ENCODE peak calls at places on chromosomes 6 and 20, in nine cellular contexts. W is psoas muscle, Z is IMR-90, U is upper lobe of right lung, A is A673, M is ascending aorta, S is A549, N is esophagus squamous epithelium, T is tibial artery. F is an unnamed sample.
A peak's percentile ranks its signal among the peaks of the same experiment; 100 is the strongest.

GRCh38 chr6:57303931-57304681 is 13.3 kb upstream of the PRIM2 start:
- DNase-seq in W (no peak), Z (no peak), U (no peak), A (peak; percentile 23), M (no peak), S (no peak), N (no peak), T (no peak), F (no peak)

GRCh38 chr6:31897612-31898199 is at the start of gene EHMT2:
- DNase-seq in W (peak; percentile 93), Z (peak; percentile 68), U (peak; percentile 93), A (peak; percentile 94), M (peak; percentile 54), S (peak; percentile 76), N (no peak), T (peak; percentile 92), F (peak; percentile 85)

GRCh38 chr6:33160728-33161323 is 31.4 kb downstream of the COL11A2 start:
- DNase-seq in W (no peak), Z (peak; percentile 84), U (peak; percentile 82), A (peak; percentile 48), M (no peak), S (peak; percentile 45), N (no peak), T (no peak), F (peak; percentile 39)

GRCh38 chr6:26025047-26025893 is 62.0 kb upstream of the HFE start:
- DNase-seq in W (no peak), Z (peak; percentile 91), U (no peak), A (peak; percentile 29), M (no peak), S (peak; percentile 77), N (no peak), T (peak; percentile 73), F (peak; percentile 85)

GRCh38 chr20:22723659-22724058 is 139.3 kb upstream of the FOXA2 start:
- DNase-seq in W (no peak), Z (no peak), U (no peak), A (no peak), M (no peak), S (peak; percentile 29), N (no peak), T (no peak), F (no peak)

GRCh38 chr6:46042355-46042999 is 26.8 kb upstream of the CLIC5 start:
- DNase-seq in W (no peak), Z (peak; percentile 11), U (no peak), A (peak; percentile 62), M (no peak), S (peak; percentile 8), N (no peak), T (no peak), F (peak; percentile 18)

GRCh38 chr6:18431581-18431980 is 44.4 kb downstream of the RNF144B start:
- DNase-seq in W (no peak), Z (peak; percentile 16), U (no peak), A (no peak), M (no peak), S (no peak), N (no peak), T (no peak), F (peak; percentile 83)

GRCh38 chr6:122026572-122027369 is 372.7 kb upstream of the HSF2 start:
- DNase-seq in W (no peak), Z (no peak), U (no peak), A (no peak), M (no peak), S (no peak), N (no peak), T (no peak), F (no peak)

GRCh38 chr20:45972500-45973183 is 639 bp upstream of the ZNF335 start:
- DNase-seq in W (peak; percentile 96), Z (no peak), U (peak; percentile 59), A (no peak), M (no peak), S (no peak), N (no peak), T (no peak), F (no peak)

GRCh38 chr20:45247860-45248259 is 6.5 kb downstream of the SLPI start:
- DNase-seq in W (no peak), Z (no peak), U (no peak), A (no peak), M (no peak), S (no peak), N (no peak), T (no peak), F (no peak)

GRCh38 chr6:128209771-128210170 is 308.9 kb upstream of the THEMIS start:
- DNase-seq in W (no peak), Z (peak; percentile 79), U (no peak), A (no peak), M (no peak), S (no peak), N (no peak), T (no peak), F (peak; percentile 29)

GRCh38 chr6:26065952-26066380 is 21.3 kb upstream of the HFE start:
- DNase-seq in W (no peak), Z (peak; percentile 82), U (peak; percentile 68), A (peak; percentile 92), M (no peak), S (peak; percentile 88), N (no peak), T (no peak), F (peak; percentile 79)

GRCh38 chr20:53977391-53977790 is 93.0 kb downstream of the BCAS1 start:
- DNase-seq in W (no peak), Z (no peak), U (no peak), A (no peak), M (no peak), S (no peak), N (no peak), T (no peak), F (no peak)

GRCh38 chr6:19691465-19692167 is 145.6 kb upstream of the ID4 start:
- DNase-seq in W (no peak), Z (no peak), U (no peak), A (peak; percentile 33), M (no peak), S (no peak), N (no peak), T (peak; percentile 66), F (no peak)

GRCh38 chr6:11785953-11786579 is 7.5 kb upstream of the ADTRP start:
- DNase-seq in W (no peak), Z (no peak), U (no peak), A (no peak), M (no peak), S (no peak), N (no peak), T (no peak), F (no peak)

GRCh38 chr20:48816282-48816860 is 11.4 kb downstream of the PREX1 start:
- DNase-seq in W (no peak), Z (no peak), U (no peak), A (no peak), M (no peak), S (no peak), N (no peak), T (no peak), F (no peak)

GRCh38 chr6:157944983-157945931 is 36.4 kb upstream of the SYNJ2 start:
- DNase-seq in W (no peak), Z (peak; percentile 71), U (no peak), A (no peak), M (no peak), S (no peak), N (no peak), T (no peak), F (no peak)

GRCh38 chr6:95841560-95841959 is 174.2 kb upstream of the FUT9 start:
- DNase-seq in W (no peak), Z (no peak), U (no peak), A (no peak), M (no peak), S (no peak), N (no peak), T (no peak), F (no peak)

GRCh38 chr6:65937982-65938381 is 231.0 kb upstream of the EYS start:
- DNase-seq in W (no peak), Z (no peak), U (no peak), A (no peak), M (no peak), S (peak; percentile 27), N (no peak), T (no peak), F (no peak)

GRCh38 chr6:3210024-3210610 is 17.3 kb downstream of the TUBB2B start:
- DNase-seq in W (no peak), Z (peak; percentile 33), U (no peak), A (no peak), M (no peak), S (no peak), N (no peak), T (no peak), F (no peak)
- H3K4me1 ChIP-seq in W (no peaks in the 10 kb centered on the region), Z (peaks cover 20% of the 10 kb centered on the region), U (no peaks in the 10 kb centered on the region), A (peaks cover 9% of the 10 kb centered on the region), M (peaks cover 3% of the 10 kb centered on the region), S (peaks cover 16% of the 10 kb centered on the region), N (peaks cover 19% of the 10 kb centered on the region), T (peaks cover 51% of the 10 kb centered on the region), F (peaks cover 37% of the 10 kb centered on the region)

GRCh38 chr20:59005523-59006166 is 1.4 kb downstream of the CTSZ start:
- DNase-seq in W (no peak), Z (no peak), U (no peak), A (no peak), M (no peak), S (no peak), N (no peak), T (peak; percentile 55), F (no peak)

GRCh38 chr20:59008715-59009336 is 1.8 kb upstream of the CTSZ start:
- DNase-seq in W (peak; percentile 18), Z (no peak), U (no peak), A (no peak), M (no peak), S (no peak), N (no peak), T (peak; percentile 59), F (no peak)

GRCh38 chr20:59006864-59007757 is at the start of gene CTSZ:
- DNase-seq in W (peak; percentile 82), Z (no peak), U (peak; percentile 91), A (no peak), M (no peak), S (peak; percentile 32), N (no peak), T (peak; percentile 79), F (peak; percentile 73)

GRCh38 chr20:59006167-59006863 is 739 bp downstream of the CTSZ start:
- DNase-seq in W (peak; percentile 62), Z (no peak), U (peak; percentile 76), A (no peak), M (no peak), S (no peak), N (no peak), T (peak; percentile 67), F (peak; percentile 25)

GRCh38 chr20:59007758-59008511 is 881 bp upstream of the CTSZ start:
- DNase-seq in W (peak; percentile 69), Z (no peak), U (peak; percentile 83), A (no peak), M (no peak), S (no peak), N (peak; percentile 42), T (peak; percentile 80), F (no peak)
- H3K27ac ChIP-seq in W (peak overlapping the region; percentile 84), Z (no peak overlapping the region), U (peak overlapping the region; percentile 83), A (no peak overlapping the region), M (peak overlapping the region; percentile 88), S (peak overlapping the region; percentile 75), N (peak overlapping the region; percentile 90), T (peak overlapping the region; percentile 86), F (no peak overlapping the region)

GRCh38 chr20:37725165-37725564 is 31.3 kb downstream of the CTNNBL1 start:
- DNase-seq in W (no peak), Z (no peak), U (no peak), A (no peak), M (no peak), S (no peak), N (no peak), T (no peak), F (no peak)
- H3K4me1 ChIP-seq in W (peaks cover 45% of the 10 kb centered on the region), Z (peaks cover 3% of the 10 kb centered on the region), U (peaks cover 22% of the 10 kb centered on the region), A (peaks cover 48% of the 10 kb centered on the region), M (no peaks in the 10 kb centered on the region), S (no peaks in the 10 kb centered on the region), N (no peaks in the 10 kb centered on the region), T (peaks cover 25% of the 10 kb centered on the region), F (no peaks in the 10 kb centered on the region)

GRCh38 chr20:9503530-9504251 is 10.7 kb upstream of the LAMP5 start:
- DNase-seq in W (no peak), Z (peak; percentile 45), U (no peak), A (peak; percentile 17), M (no peak), S (peak; percentile 10), N (no peak), T (no peak), F (no peak)
- H3K27ac ChIP-seq in W (no peak overlapping the region), Z (no peak overlapping the region), U (no peak overlapping the region), A (no peak overlapping the region), M (no peak overlapping the region), S (no peak overlapping the region), N (no peak overlapping the region), T (no peak overlapping the region), F (no peak overlapping the region)